ENCODE peak calls at places on chromosome 14, in four cellular contexts. C is esophagus squamous epithelium; T is WERI-Rb-1; K is CD8-positive, alpha-beta memory T cell. Z is an unnamed sample. For H3K9me3 and H3K27me3, the result is how much of the 10 kb centered on the place peaks cover.

GRCh38 chr14:42110167-42110566 is 503.5 kb downstream of the LRFN5 start:
- DNase-seq in K (no peak), T (peak), C (no peak), Z (no peak)

GRCh38 chr14:90654831-90655276 is 161.4 kb downstream of the TTC7B start:
- DNase-seq in C (no peak), K (no peak), T (no peak), Z (no peak)

GRCh38 chr14:91835197-91835919 is 32.0 kb downstream of the TC2N start:
- DNase-seq in C (no peak), K (no peak), T (no peak), Z (no peak)

GRCh38 chr14:20143911-20144310 is 5.3 kb downstream of the OR4N5 start:
- DNase-seq in K (no peak), C (no peak), T (peak), Z (no peak)

GRCh38 chr14:21993837-21994236 is 320.2 kb upstream of the OR4E1 start:
- DNase-seq in C (no peak), K (no peak), T (no peak), Z (no peak)

GRCh38 chr14:85366226-85366625 is 163.7 kb upstream of the FLRT2 start:
- DNase-seq in C (no peak), T (no peak), K (no peak), Z (no peak)

GRCh38 chr14:47442206-47442605 is 233.2 kb downstream of the MDGA2 start:
- DNase-seq in T (peak), C (no peak), K (no peak), Z (peak)

GRCh38 chr14:81162941-81163340 is 57.8 kb downstream of the GTF2A1 start:
- DNase-seq in C (no peak), T (no peak), K (no peak), Z (no peak)

GRCh38 chr14:56170877-56171422 is 52.7 kb downstream of the PELI2 start:
- DNase-seq in K (no peak), C (no peak), T (no peak), Z (no peak)
- H3K9me3 ChIP-seq in K (under half), C (under half), T (under half), Z (under half)

GRCh38 chr14:57051633-57052032 is 217.1 kb downstream of the EXOC5 start:
- DNase-seq in T (peak), C (no peak), K (no peak), Z (no peak)

GRCh38 chr14:57049848-57050247 is 218.9 kb downstream of the EXOC5 start:
- DNase-seq in T (no peak), C (no peak), K (no peak), Z (no peak)

GRCh38 chr14:57046175-57046574 is 222.5 kb downstream of the EXOC5 start:
- DNase-seq in T (no peak), C (no peak), K (no peak), Z (no peak)
- H3K27me3 ChIP-seq in T (under half), C (under half), K (under half), Z (under half)

GRCh38 chr14:99803803-99804202 is 10.6 kb downstream of the EML1 start:
- DNase-seq in K (no peak), T (peak), C (no peak), Z (no peak)
- H3K4me3 ChIP-seq in K (no peak), T (no peak), C (no peak), Z (no peak)

GRCh38 chr14:30194769-30195168 is 267.1 kb upstream of the PRKD1 start:
- DNase-seq in C (no peak), T (no peak), K (no peak), Z (peak)

GRCh38 chr14:30195946-30196345 is 268.3 kb upstream of the PRKD1 start:
- DNase-seq in C (no peak), T (peak), K (no peak), Z (no peak)

GRCh38 chr14:30193056-30193455 is 265.4 kb upstream of the PRKD1 start:
- DNase-seq in C (no peak), T (no peak), K (no peak), Z (no peak)

GRCh38 chr14:30193791-30194407 is 266.3 kb upstream of the PRKD1 start:
- DNase-seq in K (no peak), C (no peak), T (no peak), Z (peak)

DNA sequence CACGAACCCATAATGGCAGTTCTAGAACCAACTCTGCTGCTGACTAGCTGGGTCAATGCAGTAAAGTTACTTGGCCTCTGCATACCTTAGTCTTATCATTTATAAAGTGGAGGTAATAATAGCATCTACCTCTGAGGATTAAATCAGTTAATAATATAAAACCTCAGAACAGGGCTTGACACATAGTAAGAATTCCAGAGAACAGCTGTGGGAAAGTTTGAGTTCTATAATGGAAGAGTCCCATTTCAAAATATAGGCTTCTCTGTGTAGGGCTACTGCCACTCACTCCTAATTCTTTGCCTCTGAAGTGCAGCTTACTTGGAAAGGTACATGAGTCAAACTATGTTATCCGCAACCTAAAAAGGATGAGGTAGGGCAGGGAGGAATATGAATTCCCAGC is 269.2 kb upstream of the PRKD1 start:
- DNase-seq in T (no peak), K (no peak), C (no peak), Z (no peak)
- H3K9me3 ChIP-seq in T (under half), K (under half), C (under half), Z (under half)

GRCh38 chr14:51095854-51096823 is 1.2 kb upstream of the TRIM9 start:
- DNase-seq in C (no peak), K (no peak), T (peak), Z (peak)
- H3K27me3 ChIP-seq in C (under half), K (under half), T (under half), Z (under half)

DNA sequence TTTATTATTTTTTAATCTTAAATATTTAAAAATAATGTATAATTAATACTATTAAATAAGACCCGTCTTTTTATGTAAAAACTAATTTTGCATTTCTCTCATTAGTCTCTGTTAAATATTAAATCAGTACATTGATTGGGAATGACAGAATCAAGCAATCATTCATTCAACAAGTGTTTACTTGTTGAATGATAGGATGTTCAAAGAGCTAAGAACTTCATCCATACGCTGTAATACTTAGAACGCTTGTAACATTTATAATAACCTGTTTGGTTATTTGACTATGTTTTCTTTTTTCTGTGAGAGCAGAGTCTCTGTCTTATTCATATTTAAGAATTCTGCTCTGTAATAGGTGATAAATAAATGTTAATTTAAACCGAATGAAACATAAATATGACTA is 2.9 kb upstream of the BATF start:
- DNase-seq in C (no peak), K (no peak), T (no peak), Z (no peak)
- H3K4me3 ChIP-seq in C (no peak), K (no peak), T (no peak), Z (no peak)

DNA sequence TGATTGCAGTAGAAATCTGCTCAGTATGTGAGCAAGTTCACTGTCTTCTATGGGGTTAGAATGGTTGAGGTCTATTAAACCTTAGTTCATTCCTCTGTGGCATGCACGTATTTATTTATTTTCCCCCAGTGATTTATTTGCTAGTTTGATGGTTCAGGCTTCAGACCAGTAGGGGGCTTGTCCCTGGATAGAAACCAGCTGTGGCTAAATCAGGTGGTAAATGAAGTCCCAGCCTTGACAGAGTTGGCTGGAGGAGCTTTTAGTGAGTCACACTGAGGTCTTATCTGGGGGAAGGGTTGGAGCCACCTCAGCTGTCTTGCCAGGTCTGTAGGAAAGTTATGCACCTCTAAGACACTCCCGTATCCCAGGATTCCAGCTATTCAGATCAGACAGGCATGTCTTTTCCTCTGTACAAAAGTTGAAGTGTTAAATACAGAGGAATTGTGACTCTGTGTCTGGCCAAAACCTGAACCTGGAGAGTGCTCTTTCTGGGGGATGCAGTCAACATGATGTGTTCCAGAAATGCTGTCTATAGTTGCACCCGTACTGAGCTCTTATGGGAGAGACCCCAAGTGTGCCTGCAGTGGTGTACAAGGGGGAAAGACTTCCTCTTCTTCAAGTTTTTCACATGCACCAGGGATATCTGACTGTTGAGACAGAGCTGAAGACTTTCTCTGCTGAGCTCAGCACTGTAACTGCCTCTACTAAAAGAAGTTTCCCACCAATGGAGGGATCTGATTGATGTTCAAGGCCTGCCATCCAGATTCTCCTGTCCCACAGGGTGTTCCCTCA is 1322.1 kb downstream of the TMEM121 start:
- DNase-seq in C (no peak), T (no peak), K (no peak), Z (peak)
- H3K9me3 ChIP-seq in C (under half), T (under half), K (under half), Z (under half)

DNA sequence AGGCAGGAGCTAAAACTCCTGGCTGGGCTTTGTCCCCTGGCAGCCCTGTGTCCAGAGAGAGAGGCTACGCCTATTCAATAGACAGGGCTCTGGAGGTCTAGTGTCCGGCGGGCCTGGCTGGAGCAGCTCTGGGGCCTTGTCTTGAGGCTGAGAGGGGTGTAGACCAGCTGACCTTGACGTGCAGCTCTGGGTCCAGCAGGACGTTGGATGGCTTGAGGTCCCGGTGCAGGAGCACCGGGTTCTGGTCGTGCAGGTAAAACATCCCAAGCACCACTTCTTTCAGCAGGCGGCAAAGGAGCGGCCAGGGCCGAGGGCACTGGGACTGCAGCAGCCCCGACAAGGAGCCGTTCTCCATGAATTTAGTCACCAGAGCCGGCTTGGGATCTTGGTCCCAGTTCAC is 948 bp downstream of the RIPK3 start:
- DNase-seq in K (no peak), C (no peak), T (no peak), Z (no peak)
- H3K27me3 ChIP-seq in K (under half), C (under half), T (under half), Z (under half)

DNA sequence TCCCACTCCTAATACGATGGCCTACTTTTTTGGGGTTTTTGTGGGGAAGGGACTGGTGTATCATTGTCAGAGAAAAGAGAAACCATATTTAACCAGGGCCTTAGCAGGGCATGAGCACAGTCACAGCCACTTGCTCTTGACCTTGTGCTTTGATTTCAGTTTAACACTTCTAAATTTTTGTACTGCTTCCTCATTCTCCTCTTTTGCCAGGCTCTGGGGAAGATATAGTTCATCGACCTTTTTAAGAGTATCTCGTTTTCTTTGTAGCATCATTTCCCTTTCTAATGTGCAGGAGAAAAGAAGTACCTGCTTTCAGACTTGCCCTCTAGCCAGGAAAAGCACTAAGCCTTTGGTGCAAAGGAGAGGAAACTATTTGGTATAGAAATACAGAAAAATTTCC is 2.2 kb downstream of the ZBTB1 start:
- DNase-seq in C (no peak), T (no peak), K (no peak), Z (no peak)
- H3K4me3 ChIP-seq in C (peak), T (no peak), K (peak), Z (peak)

GRCh38 chr14:88562831-88563686 is at the start of gene ZC3H14:
- DNase-seq in C (peak), T (peak), K (peak), Z (peak)

GRCh38 chr14:88556581-88556980 is 1.8 kb upstream of the PTPN21 start:
- DNase-seq in T (no peak), C (no peak), K (no peak), Z (no peak)

GRCh38 chr14:88563845-88564244 is 1.0 kb downstream of the ZC3H14 start:
- DNase-seq in T (no peak), C (no peak), K (no peak), Z (no peak)

GRCh38 chr14:88562532-88562830 is 356 bp upstream of the ZC3H14 start:
- DNase-seq in K (no peak), T (no peak), C (no peak), Z (no peak)

GRCh38 chr14:88559852-88560251 is 3.0 kb upstream of the ZC3H14 start:
- DNase-seq in K (no peak), C (no peak), T (no peak), Z (no peak)
- H3K9me3 ChIP-seq in K (under half), C (under half), T (under half), Z (under half)